ENCODE peak calls at places on chromosomes 16 and 17, in eight cellular contexts. One of them, this sample, is unnamed.

GRCh38 chr16:20114356-20114755 is 40.7 kb upstream of the GPR139 start:
- DNase-seq in mucosa of descending colon: peak
- DNase-seq in AG04449: no peak
- DNase-seq in GM10248: no peak
- DNase-seq in HTR-8/SVneo: peak
- DNase-seq in lower leg skin: no peak
- DNase-seq in testis: no peak
- DNase-seq in lung: no peak
- DNase-seq in this sample: no peak

GRCh38 chr16:87970206-87970605 is 19.0 kb downstream of the BANP start:
- DNase-seq in lower leg skin: no peak
- DNase-seq in HTR-8/SVneo: no peak
- DNase-seq in AG04449: no peak
- DNase-seq in mucosa of descending colon: no peak
- DNase-seq in testis: no peak
- DNase-seq in lung: no peak
- DNase-seq in GM10248: no peak
- DNase-seq in this sample: no peak

GRCh38 chr16:88803264-88803987 is at the start of gene CDT1:
- DNase-seq in AG04449: no peak
- DNase-seq in lung: peak
- DNase-seq in HTR-8/SVneo: peak
- DNase-seq in mucosa of descending colon: peak
- DNase-seq in lower leg skin: peak
- DNase-seq in testis: peak
- DNase-seq in GM10248: peak
- DNase-seq in this sample: peak

GRCh38 chr16:67258160-67258835 is 9.5 kb downstream of the SLC9A5 start:
- DNase-seq in lung: no peak
- DNase-seq in HTR-8/SVneo: no peak
- DNase-seq in AG04449: no peak
- DNase-seq in mucosa of descending colon: no peak
- DNase-seq in GM10248: no peak
- DNase-seq in lower leg skin: no peak
- DNase-seq in testis: no peak
- DNase-seq in this sample: no peak

GRCh38 chr16:84369105-84369504 is 767 bp downstream of the ATP2C2 start:
- DNase-seq in lower leg skin: no peak
- DNase-seq in testis: no peak
- DNase-seq in AG04449: no peak
- DNase-seq in HTR-8/SVneo: no peak
- DNase-seq in GM10248: no peak
- DNase-seq in lung: no peak
- DNase-seq in mucosa of descending colon: no peak
- DNase-seq in this sample: no peak

GRCh38 chr16:77302249-77302648 is 103.0 kb downstream of the SYCE1L start:
- DNase-seq in lung: no peak
- DNase-seq in testis: no peak
- DNase-seq in AG04449: no peak
- DNase-seq in GM10248: no peak
- DNase-seq in lower leg skin: no peak
- DNase-seq in HTR-8/SVneo: no peak
- DNase-seq in mucosa of descending colon: no peak
- DNase-seq in this sample: no peak

GRCh38 chr17:65092262-65092661 is 35.7 kb upstream of the GNA13 start:
- DNase-seq in lung: no peak
- DNase-seq in testis: no peak
- DNase-seq in HTR-8/SVneo: no peak
- DNase-seq in mucosa of descending colon: no peak
- DNase-seq in GM10248: no peak
- DNase-seq in AG04449: no peak
- DNase-seq in lower leg skin: no peak
- DNase-seq in this sample: no peak

GRCh38 chr16:476039-476438 is 50.6 kb downstream of the RAB11FIP3 start:
- DNase-seq in GM10248: no peak
- DNase-seq in lower leg skin: no peak
- DNase-seq in mucosa of descending colon: no peak
- DNase-seq in AG04449: no peak
- DNase-seq in HTR-8/SVneo: no peak
- DNase-seq in lung: no peak
- DNase-seq in testis: peak
- DNase-seq in this sample: no peak

GRCh38 chr16:6016530-6017184 is 919.1 kb upstream of the EEF2KMT start:
- DNase-seq in lung: no peak
- DNase-seq in testis: no peak
- DNase-seq in mucosa of descending colon: peak
- DNase-seq in HTR-8/SVneo: peak
- DNase-seq in GM10248: no peak
- DNase-seq in AG04449: no peak
- DNase-seq in lower leg skin: no peak
- DNase-seq in this sample: no peak

GRCh38 chr17:45013021-45013997 is 38.1 kb downstream of the DCAKD start:
- DNase-seq in lung: no peak
- DNase-seq in GM10248: no peak
- DNase-seq in lower leg skin: no peak
- DNase-seq in testis: peak
- DNase-seq in AG04449: no peak
- DNase-seq in mucosa of descending colon: no peak
- DNase-seq in HTR-8/SVneo: no peak
- DNase-seq in this sample: no peak

GRCh38 chr17:35605753-35606152 is 18.6 kb downstream of the AP2B1 start:
- DNase-seq in mucosa of descending colon: no peak
- DNase-seq in GM10248: no peak
- DNase-seq in AG04449: peak
- DNase-seq in testis: no peak
- DNase-seq in HTR-8/SVneo: no peak
- DNase-seq in lower leg skin: no peak
- DNase-seq in lung: no peak
- DNase-seq in this sample: no peak

GRCh38 chr16:30740364-30741251 is 7.6 kb upstream of the PHKG2 start:
- DNase-seq in AG04449: no peak
- DNase-seq in lung: peak
- DNase-seq in lower leg skin: peak
- DNase-seq in HTR-8/SVneo: peak
- DNase-seq in mucosa of descending colon: peak
- DNase-seq in GM10248: no peak
- DNase-seq in testis: peak
- DNase-seq in this sample: peak

GRCh38 chr16:5722220-5722619 is 624.6 kb upstream of the EEF2KMT start:
- DNase-seq in lower leg skin: no peak
- DNase-seq in lung: no peak
- DNase-seq in AG04449: no peak
- DNase-seq in HTR-8/SVneo: no peak
- DNase-seq in testis: no peak
- DNase-seq in GM10248: no peak
- DNase-seq in mucosa of descending colon: no peak
- DNase-seq in this sample: no peak

GRCh38 chr17:82849076-82849945 is 9.5 kb upstream of the ZNF750 start:
- DNase-seq in testis: no peak
- DNase-seq in lower leg skin: no peak
- DNase-seq in lung: no peak
- DNase-seq in mucosa of descending colon: no peak
- DNase-seq in GM10248: no peak
- DNase-seq in HTR-8/SVneo: no peak
- DNase-seq in AG04449: no peak
- DNase-seq in this sample: no peak

GRCh38 chr16:86137359-86137758 is 238.4 kb downstream of the IRF8 start:
- DNase-seq in HTR-8/SVneo: no peak
- DNase-seq in lung: no peak
- DNase-seq in mucosa of descending colon: no peak
- DNase-seq in AG04449: no peak
- DNase-seq in lower leg skin: no peak
- DNase-seq in testis: no peak
- DNase-seq in GM10248: no peak
- DNase-seq in this sample: no peak

GRCh38 chr17:30302241-30302640 is 10.5 kb upstream of the BLMH start:
- DNase-seq in HTR-8/SVneo: no peak
- DNase-seq in testis: no peak
- DNase-seq in GM10248: no peak
- DNase-seq in mucosa of descending colon: no peak
- DNase-seq in lower leg skin: no peak
- DNase-seq in lung: no peak
- DNase-seq in AG04449: no peak
- DNase-seq in this sample: no peak

GRCh38 chr17:58947411-58948208 is 159.1 kb downstream of the TRIM37 start:
- DNase-seq in HTR-8/SVneo: no peak
- DNase-seq in AG04449: no peak
- DNase-seq in testis: no peak
- DNase-seq in mucosa of descending colon: peak
- DNase-seq in lower leg skin: no peak
- DNase-seq in lung: no peak
- DNase-seq in GM10248: no peak
- DNase-seq in this sample: no peak

GRCh38 chr17:79874329-79874981 is 35.2 kb upstream of the CBX4 start:
- DNase-seq in testis: no peak
- DNase-seq in mucosa of descending colon: peak
- DNase-seq in GM10248: peak
- DNase-seq in lung: no peak
- DNase-seq in HTR-8/SVneo: peak
- DNase-seq in lower leg skin: no peak
- DNase-seq in AG04449: no peak
- DNase-seq in this sample: no peak

GRCh38 chr16:22789281-22789945 is 24.5 kb upstream of the HS3ST2 start:
- DNase-seq in lung: no peak
- DNase-seq in testis: no peak
- DNase-seq in GM10248: no peak
- DNase-seq in lower leg skin: no peak
- DNase-seq in mucosa of descending colon: no peak
- DNase-seq in AG04449: no peak
- DNase-seq in HTR-8/SVneo: no peak
- DNase-seq in this sample: no peak

GRCh38 chr16:50884066-50884860 is 142.4 kb downstream of the CYLD start:
- DNase-seq in GM10248: peak
- DNase-seq in lung: peak
- DNase-seq in mucosa of descending colon: peak
- DNase-seq in HTR-8/SVneo: no peak
- DNase-seq in lower leg skin: no peak
- DNase-seq in AG04449: no peak
- DNase-seq in testis: peak
- DNase-seq in this sample: no peak

GRCh38 chr16:66977341-66978113 is 10.9 kb upstream of the CES4A start:
- DNase-seq in GM10248: peak
- DNase-seq in lower leg skin: peak
- DNase-seq in HTR-8/SVneo: peak
- DNase-seq in mucosa of descending colon: peak
- DNase-seq in testis: peak
- DNase-seq in AG04449: no peak
- DNase-seq in lung: peak
- DNase-seq in this sample: peak

GRCh38 chr17:73879987-73880386 is 235.7 kb upstream of the SDK2 start:
- DNase-seq in GM10248: no peak
- DNase-seq in lower leg skin: no peak
- DNase-seq in AG04449: no peak
- DNase-seq in lung: no peak
- DNase-seq in HTR-8/SVneo: no peak
- DNase-seq in mucosa of descending colon: no peak
- DNase-seq in testis: no peak
- DNase-seq in this sample: no peak

GRCh38 chr17:40369923-40370322 is 5.4 kb upstream of the GJD3 start:
- DNase-seq in HTR-8/SVneo: no peak
- DNase-seq in AG04449: no peak
- DNase-seq in lower leg skin: peak
- DNase-seq in testis: no peak
- DNase-seq in GM10248: no peak
- DNase-seq in lung: no peak
- DNase-seq in mucosa of descending colon: no peak
- DNase-seq in this sample: no peak

GRCh38 chr17:68955181-68955841 is at the start of gene ABCA8:
- DNase-seq in GM10248: no peak
- DNase-seq in AG04449: no peak
- DNase-seq in mucosa of descending colon: peak
- DNase-seq in lower leg skin: no peak
- DNase-seq in testis: peak
- DNase-seq in lung: no peak
- DNase-seq in HTR-8/SVneo: peak
- DNase-seq in this sample: peak

GRCh38 chr17:45147102-45147580 is 1.1 kb upstream of the HEXIM1 start:
- DNase-seq in lower leg skin: peak
- DNase-seq in lung: peak
- DNase-seq in HTR-8/SVneo: peak
- DNase-seq in GM10248: peak
- DNase-seq in AG04449: no peak
- DNase-seq in mucosa of descending colon: no peak
- DNase-seq in testis: no peak
- DNase-seq in this sample: peak

GRCh38 chr16:26569793-26570192 is 496.9 kb upstream of the C16orf82 start:
- DNase-seq in AG04449: no peak
- DNase-seq in HTR-8/SVneo: peak
- DNase-seq in mucosa of descending colon: no peak
- DNase-seq in lower leg skin: no peak
- DNase-seq in testis: peak
- DNase-seq in lung: no peak
- DNase-seq in GM10248: no peak
- DNase-seq in this sample: no peak

GRCh38 chr17:57744195-57745170 is 616 bp downstream of the CCDC182 start:
- DNase-seq in lung: no peak
- DNase-seq in mucosa of descending colon: no peak
- DNase-seq in lower leg skin: no peak
- DNase-seq in GM10248: no peak
- DNase-seq in testis: no peak
- DNase-seq in AG04449: no peak
- DNase-seq in HTR-8/SVneo: no peak
- DNase-seq in this sample: no peak

GRCh38 chr16:27434141-27435051 is 32.4 kb downstream of the IL21R start:
- DNase-seq in lung: peak
- DNase-seq in lower leg skin: peak
- DNase-seq in HTR-8/SVneo: no peak
- DNase-seq in testis: peak
- DNase-seq in AG04449: no peak
- DNase-seq in mucosa of descending colon: no peak
- DNase-seq in GM10248: no peak
- DNase-seq in this sample: no peak

GRCh38 chr16:1414532-1415265 is at the start of gene UNKL:
- DNase-seq in mucosa of descending colon: peak
- DNase-seq in lung: peak
- DNase-seq in HTR-8/SVneo: peak
- DNase-seq in lower leg skin: peak
- DNase-seq in AG04449: no peak
- DNase-seq in testis: peak
- DNase-seq in GM10248: peak
- DNase-seq in this sample: peak

GRCh38 chr16:55703003-55704001 is 47.5 kb downstream of the SLC6A2 start:
- DNase-seq in GM10248: peak
- DNase-seq in mucosa of descending colon: peak
- DNase-seq in testis: peak
- DNase-seq in lung: no peak
- DNase-seq in AG04449: peak
- DNase-seq in lower leg skin: peak
- DNase-seq in HTR-8/SVneo: peak
- DNase-seq in this sample: peak

GRCh38 chr17:39921323-39921722 is 2.9 kb upstream of the GSDMB start:
- DNase-seq in GM10248: peak
- DNase-seq in HTR-8/SVneo: no peak
- DNase-seq in lower leg skin: no peak
- DNase-seq in AG04449: no peak
- DNase-seq in testis: no peak
- DNase-seq in lung: no peak
- DNase-seq in mucosa of descending colon: no peak
- DNase-seq in this sample: no peak

GRCh38 chr17:31508310-31509094 is 117.0 kb downstream of the RAB11FIP4 start:
- DNase-seq in lower leg skin: no peak
- DNase-seq in lung: no peak
- DNase-seq in AG04449: no peak
- DNase-seq in testis: no peak
- DNase-seq in mucosa of descending colon: peak
- DNase-seq in HTR-8/SVneo: no peak
- DNase-seq in GM10248: peak
- DNase-seq in this sample: no peak

GRCh38 chr17:41178341-41178740 is 320 bp upstream of the KRTAP4-2 start:
- DNase-seq in mucosa of descending colon: no peak
- DNase-seq in GM10248: no peak
- DNase-seq in testis: no peak
- DNase-seq in AG04449: peak
- DNase-seq in HTR-8/SVneo: no peak
- DNase-seq in lung: no peak
- DNase-seq in lower leg skin: no peak
- DNase-seq in this sample: no peak

GRCh38 chr16:73228649-73229048 is 180.7 kb upstream of the ZFHX3 start:
- DNase-seq in AG04449: peak
- DNase-seq in mucosa of descending colon: no peak
- DNase-seq in lower leg skin: no peak
- DNase-seq in HTR-8/SVneo: no peak
- DNase-seq in GM10248: no peak
- DNase-seq in lung: no peak
- DNase-seq in testis: no peak
- DNase-seq in this sample: no peak